ENCODE peak calls at places on chromosomes 11 and 22, in five cellular contexts. M is effector CD4-positive, alpha-beta T cell; W is GM20000; S is WTC11; I is activated CD4-positive, alpha-beta T cell treated with anti-CD3 and anti-CD28 coated beads, Interleukin-2, amount 50 U/mL, for 24 hours. G is an unnamed sample.

GRCh38 chr11:17145972-17146371 is 61.8 kb downstream of the PIK3C2A start:
- DNase-seq in M (no peak), I (no peak), S (no peak), W (peak; percentile 13), G (no peak)

GRCh38 chr11:82899957-82900276 is 313 bp downstream of the PRCP start:
- DNase-seq in W (no peak), S (no peak), M (no peak), I (no peak), G (no peak)

GRCh38 chr11:105667441-105667840 is 57.6 kb downstream of the GRIA4 start:
- DNase-seq in W (no peak), S (no peak), M (no peak), I (no peak), G (no peak)

GRCh38 chr11:63811522-63811921 is 1.7 kb upstream of the SPINDOC start:
- DNase-seq in W (no peak), I (no peak), S (no peak), M (no peak), G (no peak)

GRCh38 chr11:38693306-38693705 is 2095.3 kb upstream of the RAG2 start:
- DNase-seq in I (no peak), M (no peak), S (no peak), W (no peak), G (no peak)

GRCh38 chr22:37559521-37559900 is 769 bp upstream of the CDC42EP1 start:
- DNase-seq in M (no peak), S (no peak), I (no peak), W (no peak), G (no peak)

GRCh38 chr11:117199916-117200812 is 994 bp downstream of the TAGLN start:
- DNase-seq in W (no peak), I (no peak), S (no peak), M (no peak), G (no peak)

GRCh38 chr11:692824-693414 is 2.1 kb downstream of the DEAF1 start:
- DNase-seq in W (no peak), S (no peak), I (no peak), M (peak; percentile 47), G (no peak)

GRCh38 chr11:11218287-11218986 is 134.6 kb downstream of the CSNK2A3 start:
- DNase-seq in S (no peak), M (no peak), W (no peak), I (no peak), G (no peak)

GRCh38 chr11:28697920-28698827 is 590.0 kb downstream of the METTL15 start:
- DNase-seq in M (no peak), S (peak; percentile 83), W (peak; percentile 38), I (no peak), G (peak; percentile 60)

GRCh38 chr22:44661070-44661469 is 40.9 kb upstream of the PRR5 start:
- DNase-seq in M (no peak), S (peak; percentile 70), W (no peak), I (no peak), G (no peak)

GRCh38 chr22:17968126-17968525 is 56.2 kb downstream of the MICAL3 start:
- DNase-seq in W (no peak), M (no peak), S (no peak), I (no peak), G (no peak)

GRCh38 chr11:116607027-116607426 is 165.8 kb downstream of the BUD13 start:
- DNase-seq in I (no peak), M (no peak), S (no peak), W (no peak), G (no peak)

GRCh38 chr11:118194835-118195627 is 18.6 kb upstream of the SCN2B start:
- DNase-seq in W (no peak), S (no peak), I (no peak), M (no peak), G (peak; percentile 84)

GRCh38 chr11:13837286-13837685 is 125.2 kb upstream of the SPON1 start:
- DNase-seq in W (no peak), I (no peak), S (no peak), M (no peak), G (peak; percentile 95)

GRCh38 chr11:22337571-22338464 is at the start of gene SLC17A6:
- DNase-seq in M (no peak), S (peak; percentile 55), I (no peak), W (peak; percentile 37), G (peak; percentile 41)

GRCh38 chr22:46121523-46122287 is 28.6 kb upstream of the PPARA start:
- DNase-seq in I (no peak), M (no peak), W (no peak), S (no peak), G (peak; percentile 32)

GRCh38 chr11:122023614-122024250 is 92.3 kb downstream of the BLID start:
- DNase-seq in I (no peak), S (no peak), W (no peak), M (no peak), G (no peak)

GRCh38 chr11:12216542-12217422 is 106.4 kb downstream of the MICAL2 start:
- DNase-seq in M (no peak), I (no peak), S (no peak), W (no peak), G (no peak)

GRCh38 chr11:95084509-95084908 is 5.1 kb upstream of the ENDOD1 start:
- DNase-seq in W (peak; percentile 39), S (no peak), M (no peak), I (no peak), G (no peak)

GRCh38 chr11:108913204-108913603 is 248.3 kb downstream of the DDX10 start:
- DNase-seq in S (no peak), M (no peak), W (no peak), I (no peak), G (no peak)

GRCh38 chr22:48507595-48508350 is 1319.9 kb downstream of the BRD1 start:
- DNase-seq in M (no peak), S (no peak), I (no peak), W (no peak), G (no peak)

GRCh38 chr11:93541884-93542752 is 1.1 kb downstream of the SMCO4 start:
- DNase-seq in W (peak; percentile 79), M (peak; percentile 16), S (no peak), I (no peak), G (peak; percentile 86)

GRCh38 chr11:95450547-95451123 is 219.6 kb upstream of the SESN3 start:
- DNase-seq in S (no peak), W (no peak), I (no peak), M (no peak), G (no peak)

GRCh38 chr11:126716456-126717083 is 284.0 kb downstream of the KIRREL3 start:
- DNase-seq in W (peak; percentile 70), I (no peak), M (peak; percentile 13), S (peak; percentile 74), G (peak; percentile 60)

GRCh38 chr22:41951898-41952474 is at the start of gene SMIM45:
- DNase-seq in W (no peak), S (peak; percentile 58), M (no peak), I (no peak), G (no peak)

GRCh38 chr11:35239476-35240075 is 100.6 kb downstream of the CD44 start:
- DNase-seq in I (no peak), M (no peak), W (no peak), S (no peak), G (no peak)

GRCh38 chr22:18130699-18131429 is 19.1 kb upstream of the USP18 start:
- DNase-seq in W (no peak), S (no peak), M (no peak), I (no peak), G (no peak)

GRCh38 chr11:94732617-94733292 is 35.4 kb upstream of the AMOTL1 start:
- DNase-seq in W (no peak), I (no peak), S (no peak), M (no peak), G (peak; percentile 97)

GRCh38 chr11:68842427-68843051 is 823 bp upstream of the CPT1A start:
- DNase-seq in I (no peak), M (no peak), S (no peak), W (no peak), G (no peak)

GRCh38 chr22:49676230-49676629 is 151.4 kb downstream of the BRD1 start:
- DNase-seq in W (no peak), S (no peak), M (no peak), I (no peak), G (no peak)

GRCh38 chr11:107018902-107019493 is 722 bp upstream of the GUCY1A2 start:
- DNase-seq in W (peak; percentile 73), I (no peak), M (no peak), S (peak; percentile 87), G (peak; percentile 76)

GRCh38 chr11:47616726-47617416 is 22.7 kb upstream of the C1QTNF4 start:
- DNase-seq in I (no peak), S (peak; percentile 56), W (no peak), M (no peak), G (peak; percentile 68)

GRCh38 chr22:46079861-46080821 is 70.2 kb upstream of the PPARA start:
- DNase-seq in W (no peak), M (no peak), S (peak; percentile 9), I (no peak), G (peak; percentile 82)

GRCh38 chr11:57306156-57306876 is 18.4 kb downstream of the TNKS1BP1 start:
- DNase-seq in S (no peak), I (no peak), W (no peak), M (no peak), G (no peak)

GRCh38 chr11:3173795-3174194 is 8.7 kb upstream of the OSBPL5 start:
- DNase-seq in I (no peak), W (no peak), S (no peak), M (no peak), G (no peak)

GRCh38 chr11:120119121-120119520 is 18.8 kb downstream of the TRIM29 start:
- DNase-seq in M (no peak), S (no peak), W (no peak), I (no peak), G (no peak)

GRCh38 chr11:58227956-58228615 is 632 bp downstream of the OR10Q1 start:
- DNase-seq in M (no peak), I (no peak), S (no peak), W (no peak), G (no peak)

GRCh38 chr11:93330446-93330984 is at the start of gene DEUP1:
- DNase-seq in W (peak; percentile 33), M (no peak), S (peak; percentile 50), I (no peak), G (no peak)